ENCODE peak calls at places on chromosomes 2 and 18, in six cellular contexts. S, V, E, P, A and I are unnamed samples.

GRCh38 chr2:12675352-12675795 is 41.4 kb upstream of the TRIB2 start:
- DNase-seq in P (no peak), E (peak; percentile 55), S (no peak), A (peak; percentile 13), V (no peak), I (no peak)

GRCh38 chr2:200089040-200089755 is 133.8 kb downstream of the MAIP1 start:
- DNase-seq in A (peak; percentile 33), E (no peak), S (no peak), P (no peak), V (peak; percentile 36), I (no peak)

GRCh38 chr2:12318427-12319057 is 398.2 kb upstream of the TRIB2 start:
- DNase-seq in S (peak; percentile 31), E (peak; percentile 90), P (no peak), A (peak; percentile 96), V (no peak), I (no peak)

GRCh38 chr18:61844726-61845125 is 48.1 kb downstream of the RNF152 start:
- DNase-seq in E (no peak), P (no peak), S (no peak), V (no peak), A (no peak), I (no peak)

GRCh38 chr2:46859482-46859881 is 56.1 kb downstream of the MCFD2 start:
- DNase-seq in S (no peak), E (no peak), V (no peak), A (no peak), P (no peak), I (no peak)

GRCh38 chr2:184599054-184599874 is 935 bp downstream of the ZNF804A start:
- DNase-seq in P (no peak), E (peak; percentile 24), A (peak; percentile 53), V (no peak), S (no peak), I (no peak)

GRCh38 chr2:200353873-200354272 is 47.4 kb downstream of the SPATS2L start:
- DNase-seq in S (no peak), E (no peak), A (no peak), V (no peak), P (no peak), I (no peak)

GRCh38 chr2:161556440-161556839 is 67.8 kb upstream of the SLC4A10 start:
- DNase-seq in E (no peak), S (no peak), A (no peak), V (no peak), P (no peak), I (no peak)

GRCh38 chr18:51437280-51438271 is 240.1 kb upstream of the MEX3C start:
- DNase-seq in V (no peak), E (no peak), S (no peak), A (no peak), P (no peak), I (no peak)

GRCh38 chr2:49332415-49332814 is 178.1 kb upstream of the FSHR start:
- DNase-seq in S (no peak), P (no peak), V (no peak), A (no peak), E (peak; percentile 1), I (no peak)

GRCh38 chr2:74426181-74426758 is 4.7 kb downstream of the WDR54 start:
- DNase-seq in S (peak; percentile 7), E (no peak), V (no peak), P (no peak), A (no peak), I (no peak)

GRCh38 chr2:8676191-8676914 is 5.5 kb upstream of the ID2 start:
- DNase-seq in V (peak; percentile 26), P (no peak), S (peak; percentile 90), A (peak; percentile 83), E (peak; percentile 94), I (no peak)

GRCh38 chr2:17757321-17757720 is 3.4 kb downstream of the GEN1 start:
- DNase-seq in E (peak; percentile 18), A (peak; percentile 41), S (no peak), V (no peak), P (no peak), I (no peak)

GRCh38 chr2:181680937-181681811 is 857 bp upstream of the NEUROD1 start:
- DNase-seq in S (no peak), E (peak; percentile 4), P (no peak), V (no peak), A (no peak), I (no peak)

GRCh38 chr2:46655551-46656436 is 176.4 kb downstream of the TMEM247 start:
- DNase-seq in V (no peak), A (no peak), S (peak; percentile 51), E (peak; percentile 48), P (no peak), I (no peak)

GRCh38 chr18:58361212-58361611 is 267.7 kb downstream of the ALPK2 start:
- DNase-seq in A (no peak), V (no peak), P (no peak), E (no peak), S (no peak), I (no peak)

GRCh38 chr2:56580242-56580641 is 396.5 kb downstream of the CCDC85A start:
- DNase-seq in S (no peak), P (no peak), V (no peak), A (peak; percentile 48), E (peak; percentile 0), I (no peak)

GRCh38 chr2:8086796-8087479 is 594.9 kb upstream of the ID2 start:
- DNase-seq in P (no peak), V (no peak), A (peak; percentile 96), E (peak; percentile 97), S (no peak), I (no peak)

GRCh38 chr18:77918738-77919137 is 669.1 kb downstream of the GALR1 start:
- DNase-seq in P (no peak), E (no peak), A (no peak), V (no peak), S (no peak), I (no peak)

GRCh38 chr2:206556357-206556949 is 85.8 kb upstream of the FAM237A start:
- DNase-seq in E (peak; percentile 51), A (peak; percentile 63), V (peak; percentile 52), S (no peak), P (no peak), I (no peak)

GRCh38 chr18:67525328-67526110 is 9.0 kb upstream of the DSEL start:
- DNase-seq in S (peak; percentile 63), A (peak; percentile 98), P (no peak), E (peak; percentile 98), V (peak; percentile 28), I (no peak)

GRCh38 chr18:39842042-39842791 is 2112.8 kb upstream of the PIK3C3 start:
- DNase-seq in S (no peak), E (no peak), P (no peak), V (peak; percentile 50), A (no peak), I (no peak)

GRCh38 chr18:2086439-2086838 is 484.9 kb downstream of the METTL4 start:
- DNase-seq in P (no peak), V (no peak), A (no peak), E (no peak), S (no peak), I (no peak)

GRCh38 chr18:2089416-2089815 is 481.9 kb downstream of the METTL4 start:
- DNase-seq in P (no peak), V (no peak), E (no peak), S (no peak), A (no peak), I (no peak)

GRCh38 chr18:2087877-2088673 is 483.2 kb downstream of the METTL4 start:
- DNase-seq in E (no peak), A (no peak), V (no peak), S (peak; percentile 16), P (no peak), I (no peak)

GRCh38 chr18:2096581-2096980 is 474.7 kb downstream of the METTL4 start:
- DNase-seq in S (no peak), P (no peak), E (no peak), A (no peak), V (no peak), I (no peak)

DNA sequence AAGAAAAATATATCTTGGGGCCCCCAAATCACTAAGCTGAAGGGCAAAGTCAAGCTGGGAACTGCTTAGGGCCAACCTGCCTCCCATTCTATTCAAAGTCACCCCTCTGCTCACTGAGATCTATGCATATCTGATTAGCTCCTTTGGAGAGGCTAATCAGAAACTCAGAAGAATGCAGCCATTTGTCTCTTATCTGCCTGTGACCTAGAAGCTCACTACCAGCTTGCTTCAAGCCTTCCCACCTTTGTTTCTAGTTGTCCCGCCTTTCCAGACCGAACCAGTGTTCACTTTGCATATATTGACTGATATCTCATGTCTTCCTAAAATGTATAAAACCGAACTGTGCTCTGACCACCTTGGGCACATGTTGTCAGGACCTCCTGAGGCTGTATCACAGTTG is 479.4 kb downstream of the METTL4 start:
- DNase-seq in V (no peak), E (no peak), A (no peak), S (no peak), P (no peak), I (no peak)
- TF ChIP-seq CTCF in V (no peak), E (no peak), A (no peak), S (no peak), P (no peak), I (no peak)

DNA sequence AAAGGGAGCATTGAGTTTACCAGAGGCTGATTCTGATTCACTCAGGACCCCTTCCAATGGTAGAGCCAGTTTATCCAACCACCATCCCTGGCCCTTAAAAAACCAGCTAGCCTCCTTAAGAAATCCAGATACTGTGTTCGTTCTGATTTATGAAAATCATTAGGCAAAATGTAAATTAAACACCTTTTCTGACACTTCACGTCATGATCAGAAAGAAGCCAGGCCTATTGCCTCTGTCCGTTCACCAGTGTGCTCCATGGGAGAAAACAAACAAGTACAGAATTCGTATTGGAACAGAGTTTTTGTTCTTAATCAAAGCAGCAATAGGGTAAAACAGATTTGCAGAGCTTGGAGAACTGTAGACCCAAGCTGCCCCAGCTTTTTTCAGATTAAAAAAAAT is 31.1 kb upstream of the RAPH1 start:
- DNase-seq in S (no peak), P (no peak), E (no peak), V (no peak), A (no peak), I (no peak)
- TF ChIP-seq CTCF in S (no peak), P (no peak), E (no peak), V (no peak), A (no peak), I (no peak)

GRCh38 chr18:48410095-48410920 is 1.1 kb upstream of the ZBTB7C start:
- DNase-seq in E (peak; percentile 94), P (no peak), S (peak; percentile 92), V (peak; percentile 95), A (peak; percentile 81), I (peak; percentile 83)
- TF ChIP-seq CTCF in E (no peak), P (no peak), S (no peak), V (no peak), A (no peak), I (no peak)

DNA sequence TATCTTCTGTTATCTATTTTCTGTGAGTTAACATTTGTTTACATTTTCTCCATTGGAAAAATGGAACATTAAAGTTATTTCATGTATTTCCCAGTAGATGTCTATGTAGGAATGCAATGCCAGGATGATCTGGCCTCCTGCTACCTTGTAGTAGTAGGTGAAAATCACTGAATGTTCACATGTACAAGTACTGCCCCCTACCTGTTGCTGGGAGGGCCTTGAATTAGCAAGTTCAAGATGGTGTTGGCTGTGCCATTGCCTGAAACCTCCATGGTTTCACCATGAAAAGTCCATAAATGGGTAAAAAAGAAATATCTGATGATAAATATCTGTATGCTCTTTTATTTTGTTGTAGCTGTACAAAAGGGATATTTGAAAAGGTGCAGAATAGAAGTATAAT is 30.7 kb downstream of the XRCC5 start:
- DNase-seq in E (no peak), P (peak; percentile 53), A (no peak), V (peak; percentile 26), S (no peak), I (no peak)
- TF ChIP-seq CTCF in E (no peak), P (peak; percentile 59), A (peak; percentile 37), V (peak; percentile 42), S (no peak), I (no peak)